ENCODE peak calls at places on chromosomes 1 and 21, in nine cellular contexts. C is GM20000, N is occipital lobe, T is aorta, Z is Panc1, V is left ventricle myocardium superior, O is fibroblast of gingiva, G is activated T-helper 1 cell treated with Interleukin-2 at 50 U/mL for 16 hours, P is iris pigment epithelial cell. A is an unnamed sample.

GRCh38 chr1:31657972-31658510 is 13.4 kb upstream of the PEF1 start:
- DNase-seq in C (no peak), G (no peak), P (no peak), V (no peak), N (no peak), Z (no peak), O (no peak), T (no peak), A (no peak)

GRCh38 chr1:21874328-21874727 is 62.3 kb downstream of the LDLRAD2 start:
- DNase-seq in Z (no peak), V (no peak), C (no peak), N (no peak), T (no peak), O (no peak), P (no peak), G (no peak), A (no peak)

GRCh38 chr1:41783189-41783639 is 135.5 kb downstream of the HIVEP3 start:
- DNase-seq in V (no peak), N (peak; percentile 63), G (no peak), P (peak; percentile 82), C (no peak), Z (peak; percentile 87), O (peak; percentile 84), T (no peak), A (no peak)

GRCh38 chr1:18479484-18479883 is 1.2 kb upstream of the KLHDC7A start:
- DNase-seq in G (no peak), N (no peak), C (no peak), T (no peak), Z (no peak), O (no peak), P (no peak), V (no peak), A (no peak)

GRCh38 chr1:54671985-54672608 is 30.5 kb downstream of the MROH7 start:
- DNase-seq in O (peak; percentile 14), N (no peak), Z (peak; percentile 56), P (peak; percentile 55), T (no peak), C (peak; percentile 68), G (peak; percentile 27), V (no peak), A (peak; percentile 46)

GRCh38 chr1:61124691-61125090 is 42.3 kb downstream of the NFIA start:
- DNase-seq in G (no peak), T (no peak), P (no peak), Z (no peak), V (peak; percentile 43), C (no peak), O (no peak), N (no peak), A (no peak)

GRCh38 chr1:85607126-85607912 is 26.8 kb downstream of the CCN1 start:
- DNase-seq in G (no peak), T (no peak), Z (peak; percentile 100), O (peak; percentile 96), P (peak; percentile 100), N (no peak), C (no peak), V (no peak), A (no peak)

GRCh38 chr21:14361958-14362357 is 21.0 kb downstream of the HSPA13 start:
- DNase-seq in G (no peak), V (no peak), N (no peak), Z (no peak), O (no peak), P (peak; percentile 58), C (no peak), T (no peak), A (no peak)

GRCh38 chr21:46219591-46220239 is 8.9 kb downstream of the LSS start:
- DNase-seq in O (no peak), C (no peak), P (no peak), G (no peak), T (peak; percentile 38), V (peak; percentile 80), N (no peak), Z (no peak), A (no peak)

GRCh38 chr21:45583831-45584509 is 41.7 kb upstream of the SLC19A1 start:
- DNase-seq in G (no peak), O (no peak), P (no peak), N (no peak), Z (no peak), T (no peak), C (no peak), V (no peak), A (no peak)

GRCh38 chr21:17270234-17270633 is 242.6 kb upstream of the CXADR start:
- DNase-seq in O (peak; percentile 65), P (peak; percentile 66), C (no peak), V (peak; percentile 41), Z (no peak), G (no peak), T (no peak), N (no peak), A (no peak)

GRCh38 chr1:160342520-160342919 is 530 bp downstream of the COPA start:
- DNase-seq in T (no peak), P (peak; percentile 19), G (no peak), V (no peak), N (no peak), C (no peak), O (no peak), Z (no peak), A (no peak)

GRCh38 chr1:12593621-12594066 is 24.4 kb downstream of the DHRS3 start:
- DNase-seq in C (no peak), N (no peak), P (peak; percentile 85), T (peak; percentile 83), G (no peak), O (no peak), Z (no peak), V (peak; percentile 68), A (no peak)